ENCODE peak calls at places on chromosomes 11 and 22, in six cellular contexts. One of them, this sample, is unnamed.

GRCh38 chr22:50526849-50527801 is 1.7 kb upstream of the SCO2 start:
- DNase-seq in hippocampal formation: no peak
- DNase-seq in lung: peak; percentile 85
- DNase-seq in ovary: no peak
- DNase-seq in HepG2: peak; percentile 70
- DNase-seq in endothelial cell: no peak
- DNase-seq in this sample: peak; percentile 70

GRCh38 chr22:31647516-31647915 is 14.5 kb downstream of the PISD start:
- DNase-seq in hippocampal formation: no peak
- DNase-seq in lung: no peak
- DNase-seq in ovary: no peak
- DNase-seq in HepG2: no peak
- DNase-seq in endothelial cell: no peak
- DNase-seq in this sample: no peak

GRCh38 chr11:937853-938261 is 12.2 kb downstream of the AP2A2 start:
- DNase-seq in hippocampal formation: no peak
- DNase-seq in lung: no peak
- DNase-seq in ovary: no peak
- DNase-seq in HepG2: no peak
- DNase-seq in endothelial cell: no peak
- DNase-seq in this sample: no peak

GRCh38 chr11:118748056-118748455 is 42.9 kb downstream of the DDX6 start:
- DNase-seq in hippocampal formation: no peak
- DNase-seq in lung: no peak
- DNase-seq in ovary: no peak
- DNase-seq in HepG2: peak; percentile 27
- DNase-seq in endothelial cell: no peak
- DNase-seq in this sample: no peak

GRCh38 chr22:30574095-30574981 is at the start of gene GAL3ST1:
- DNase-seq in hippocampal formation: peak; percentile 76
- DNase-seq in lung: no peak
- DNase-seq in ovary: peak; percentile 49
- DNase-seq in HepG2: peak; percentile 77
- DNase-seq in endothelial cell: no peak
- DNase-seq in this sample: no peak

GRCh38 chr11:19419813-19420212 is 179.1 kb upstream of the E2F8 start:
- DNase-seq in hippocampal formation: no peak
- DNase-seq in lung: no peak
- DNase-seq in ovary: no peak
- DNase-seq in HepG2: no peak
- DNase-seq in endothelial cell: no peak
- DNase-seq in this sample: no peak

GRCh38 chr11:413120-414081 is 1.4 kb downstream of the SIGIRR start:
- DNase-seq in hippocampal formation: no peak
- DNase-seq in lung: no peak
- DNase-seq in ovary: no peak
- DNase-seq in HepG2: no peak
- DNase-seq in endothelial cell: no peak
- DNase-seq in this sample: peak; percentile 26

GRCh38 chr22:20033045-20033706 is 12.3 kb downstream of the TANGO2 start:
- DNase-seq in hippocampal formation: peak; percentile 17
- DNase-seq in lung: no peak
- DNase-seq in ovary: no peak
- DNase-seq in HepG2: no peak
- DNase-seq in endothelial cell: no peak
- DNase-seq in this sample: no peak

GRCh38 chr11:14065153-14065552 is 102.6 kb downstream of the SPON1 start:
- DNase-seq in hippocampal formation: peak; percentile 7
- DNase-seq in lung: no peak
- DNase-seq in ovary: no peak
- DNase-seq in HepG2: no peak
- DNase-seq in endothelial cell: no peak
- DNase-seq in this sample: no peak

GRCh38 chr11:130145975-130146776 is 13.4 kb upstream of the ST14 start:
- DNase-seq in hippocampal formation: no peak
- DNase-seq in lung: peak; percentile 83
- DNase-seq in ovary: no peak
- DNase-seq in HepG2: peak; percentile 65
- DNase-seq in endothelial cell: peak; percentile 34
- DNase-seq in this sample: no peak

GRCh38 chr22:39114157-39114511 is 17.1 kb downstream of the APOBEC3H start:
- DNase-seq in hippocampal formation: no peak
- DNase-seq in lung: no peak
- DNase-seq in ovary: no peak
- DNase-seq in HepG2: no peak
- DNase-seq in endothelial cell: no peak
- DNase-seq in this sample: no peak

GRCh38 chr22:23054531-23055257 is 15.6 kb upstream of the GNAZ start:
- DNase-seq in hippocampal formation: no peak
- DNase-seq in lung: no peak
- DNase-seq in ovary: peak; percentile 7
- DNase-seq in HepG2: no peak
- DNase-seq in endothelial cell: no peak
- DNase-seq in this sample: no peak

GRCh38 chr11:65576867-65577755 is 1.3 kb downstream of the EHBP1L1 start:
- DNase-seq in hippocampal formation: no peak
- DNase-seq in lung: no peak
- DNase-seq in ovary: peak; percentile 59
- DNase-seq in HepG2: peak; percentile 49
- DNase-seq in endothelial cell: no peak
- DNase-seq in this sample: peak; percentile 36

GRCh38 chr11:6606471-6607189 is 3.1 kb downstream of the ILK start:
- DNase-seq in hippocampal formation: peak; percentile 73
- DNase-seq in lung: peak; percentile 90
- DNase-seq in ovary: peak; percentile 95
- DNase-seq in HepG2: peak; percentile 97
- DNase-seq in endothelial cell: peak; percentile 87
- DNase-seq in this sample: peak; percentile 85

GRCh38 chr11:12007769-12008737 is at the start of gene DKK3:
- DNase-seq in hippocampal formation: no peak
- DNase-seq in lung: no peak
- DNase-seq in ovary: peak; percentile 49
- DNase-seq in HepG2: no peak
- DNase-seq in endothelial cell: peak; percentile 16
- DNase-seq in this sample: no peak

This sample was measured in KBM-7.